ENCODE peak calls at places on chromosome 13, in six cellular contexts. D is PC-3, F is neural progenitor cell, J is psoas muscle, M is thoracic aorta, L is heart left ventricle. X is an unnamed sample.

GRCh38 chr13:109704771-109705628 is 81.4 kb downstream of the IRS2 start:
- DNase-seq in D (peak), F (no peak), J (peak), M (no peak), L (peak), X (no peak)

GRCh38 chr13:74280093-74280794 is 146.0 kb upstream of the KLF12 start:
- DNase-seq in D (no peak), F (no peak), J (no peak), M (no peak), L (no peak), X (no peak)

GRCh38 chr13:93951153-93951552 is 528.3 kb downstream of the DCT start:
- DNase-seq in D (peak), F (no peak), J (no peak), M (no peak), L (no peak), X (peak)

GRCh38 chr13:76868451-76868850 is 17.8 kb downstream of the KCTD12 start:
- DNase-seq in D (no peak), F (no peak), J (no peak), M (no peak), L (no peak), X (no peak)

GRCh38 chr13:43784491-43784890 is 2.3 kb downstream of the ENOX1 start:
- DNase-seq in D (no peak), F (no peak), J (no peak), M (no peak), L (no peak), X (no peak)

GRCh38 chr13:34591801-34592454 is 350.1 kb upstream of the NBEA start:
- DNase-seq in D (no peak), F (peak), J (peak), M (no peak), L (peak), X (peak)

GRCh38 chr13:105972811-105973590 is 562.5 kb downstream of the EFNB2 start:
- DNase-seq in D (peak), F (no peak), J (no peak), M (no peak), L (no peak), X (no peak)

GRCh38 chr13:107348931-107349330 is 781.0 kb upstream of the ARGLU1 start:
- DNase-seq in D (peak), F (no peak), J (no peak), M (no peak), L (no peak), X (no peak)

GRCh38 chr13:79775830-79776229 is 294.9 kb downstream of the NDFIP2 start:
- DNase-seq in D (peak), F (peak), J (no peak), M (no peak), L (no peak), X (peak)

GRCh38 chr13:67619987-67620386 is 389.9 kb upstream of the PCDH9 start:
- DNase-seq in D (peak), F (no peak), J (no peak), M (no peak), L (no peak), X (no peak)

GRCh38 chr13:19838726-19839342 is 24.6 kb downstream of the ZMYM5 start:
- DNase-seq in D (no peak), F (no peak), J (no peak), M (no peak), L (no peak), X (no peak)

GRCh38 chr13:78659450-78660110 is 625 bp upstream of the OBI1 start:
- DNase-seq in D (no peak), F (no peak), J (no peak), M (no peak), L (no peak), X (no peak)

GRCh38 chr13:78131811-78132210 is 213.2 kb upstream of the EDNRB start:
- DNase-seq in D (peak), F (no peak), J (no peak), M (no peak), L (no peak), X (no peak)

GRCh38 chr13:78193853-78194252 is 275.2 kb upstream of the EDNRB start:
- DNase-seq in D (no peak), F (no peak), J (no peak), M (no peak), L (no peak), X (no peak)

GRCh38 chr13:70249332-70250064 is 141.2 kb upstream of the KLHL1 start:
- DNase-seq in D (peak), F (peak), J (no peak), M (no peak), L (no peak), X (peak)

GRCh38 chr13:43180837-43181236 is 157.5 kb downstream of the DNAJC15 start:
- DNase-seq in D (no peak), F (no peak), J (no peak), M (no peak), L (no peak), X (no peak)

GRCh38 chr13:54433511-54434206 is 1405.0 kb downstream of the OLFM4 start:
- DNase-seq in D (no peak), F (no peak), J (no peak), M (no peak), L (no peak), X (no peak)

GRCh38 chr13:65985632-65986031 is 1244.5 kb downstream of the PCDH9 start:
- DNase-seq in D (peak), F (peak), J (no peak), M (no peak), L (no peak), X (peak)

GRCh38 chr13:52846567-52847321 is 1.7 kb downstream of the PCDH8 start:
- DNase-seq in D (no peak), F (peak), J (peak), M (no peak), L (peak), X (peak)

GRCh38 chr13:41931337-41931736 is 29.6 kb downstream of the VWA8 start:
- DNase-seq in D (peak), F (no peak), J (no peak), M (no peak), L (no peak), X (no peak)

GRCh38 chr13:83508905-83509304 is 373.4 kb downstream of the SLITRK1 start:
- DNase-seq in D (no peak), F (no peak), J (no peak), M (no peak), L (no peak), X (no peak)

GRCh38 chr13:103210348-103210747 is 144.1 kb upstream of the SLC10A2 start:
- DNase-seq in D (no peak), F (no peak), J (no peak), M (no peak), L (no peak), X (no peak)

GRCh38 chr13:20054586-20054985 is 96.1 kb downstream of the ZMYM2 start:
- DNase-seq in D (no peak), F (no peak), J (no peak), M (no peak), L (no peak), X (no peak)

GRCh38 chr13:44471686-44472085 is 98.1 kb downstream of the SERP2 start:
- DNase-seq in D (peak), F (no peak), J (no peak), M (no peak), L (no peak), X (no peak)

GRCh38 chr13:109668433-109669233 is 117.8 kb downstream of the IRS2 start:
- DNase-seq in D (no peak), F (no peak), J (no peak), M (no peak), L (no peak), X (peak)

GRCh38 chr13:31970237-31970930 is 61.2 kb upstream of the FRY start:
- DNase-seq in D (peak), F (no peak), J (no peak), M (no peak), L (no peak), X (no peak)

GRCh38 chr13:47661076-47661475 is 340.0 kb downstream of the SUCLA2 start:
- DNase-seq in D (peak), F (no peak), J (no peak), M (no peak), L (no peak), X (no peak)

GRCh38 chr13:102255409-102255808 is 146.4 kb downstream of the FGF14 start:
- DNase-seq in D (no peak), F (no peak), J (no peak), M (no peak), L (no peak), X (no peak)

GRCh38 chr13:27965740-27966640 is 3.1 kb downstream of the CDX2 start:
- DNase-seq in D (no peak), F (peak), J (no peak), M (no peak), L (no peak), X (peak)

GRCh38 chr13:95779522-95779921 is 102.6 kb downstream of the DNAJC3 start:
- DNase-seq in D (no peak), F (no peak), J (no peak), M (no peak), L (no peak), X (no peak)

GRCh38 chr13:70394149-70394548 is 285.9 kb upstream of the KLHL1 start:
- DNase-seq in D (no peak), F (peak), J (no peak), M (no peak), L (no peak), X (no peak)

GRCh38 chr13:98664047-98664446 is 87.1 kb upstream of the STK24 start:
- DNase-seq in D (peak), F (no peak), J (no peak), M (no peak), L (no peak), X (peak)

GRCh38 chr13:98664924-98665637 is 87.4 kb downstream of the SLC15A1 start:
- DNase-seq in D (peak), F (no peak), J (no peak), M (no peak), L (no peak), X (no peak)

GRCh38 chr13:98665638-98665995 is 86.9 kb downstream of the SLC15A1 start:
- DNase-seq in D (peak), F (peak), J (no peak), M (no peak), L (no peak), X (no peak)

GRCh38 chr13:98664510-98664909 is 87.6 kb upstream of the STK24 start:
- DNase-seq in D (no peak), F (no peak), J (no peak), M (no peak), L (no peak), X (no peak)
- H3K27ac ChIP-seq in D (peak), F (no peak), J (no peak), M (no peak), L (no peak), X (no peak)

GRCh38 chr13:46622013-46622917 is 69.3 kb downstream of the LRCH1 start:
- DNase-seq in D (no peak), F (no peak), J (no peak), M (no peak), L (no peak), X (no peak)
- H3K27ac ChIP-seq in D (no peak), F (no peak), J (no peak), M (no peak), L (no peak), X (no peak)

GRCh38 chr13:99050983-99051488 is 73.2 kb upstream of the DOCK9 start:
- DNase-seq in D (no peak), F (no peak), J (no peak), M (no peak), L (no peak), X (no peak)
- H3K27ac ChIP-seq in D (no peak), F (no peak), J (no peak), M (no peak), L (no peak), X (no peak)

GRCh38 chr13:112562786-112563383 is 25.1 kb downstream of the TUBGCP3 start:
- DNase-seq in D (no peak), F (no peak), J (no peak), M (no peak), L (no peak), X (no peak)

GRCh38 chr13:112572408-112572807 is 15.5 kb downstream of the TUBGCP3 start:
- DNase-seq in D (no peak), F (no peak), J (no peak), M (no peak), L (no peak), X (no peak)

GRCh38 chr13:112569771-112570288 is 18.1 kb downstream of the TUBGCP3 start:
- DNase-seq in D (no peak), F (no peak), J (no peak), M (no peak), L (no peak), X (no peak)

GRCh38 chr13:112562254-112562653 is 25.7 kb downstream of the TUBGCP3 start:
- DNase-seq in D (no peak), F (no peak), J (no peak), M (no peak), L (no peak), X (no peak)

GRCh38 chr13:112567161-112567862 is 20.6 kb downstream of the TUBGCP3 start:
- DNase-seq in D (no peak), F (no peak), J (no peak), M (no peak), L (no peak), X (no peak)
- H3K27ac ChIP-seq in D (no peak), F (no peak), J (no peak), M (no peak), L (no peak), X (no peak)

GRCh38 chr13:33262997-33263396 is 22.6 kb downstream of the STARD13 start:
- DNase-seq in D (no peak), F (no peak), J (no peak), M (no peak), L (no peak), X (no peak)
- H3K27ac ChIP-seq in D (peak), F (no peak), J (no peak), M (no peak), L (peak), X (no peak)

DNA sequence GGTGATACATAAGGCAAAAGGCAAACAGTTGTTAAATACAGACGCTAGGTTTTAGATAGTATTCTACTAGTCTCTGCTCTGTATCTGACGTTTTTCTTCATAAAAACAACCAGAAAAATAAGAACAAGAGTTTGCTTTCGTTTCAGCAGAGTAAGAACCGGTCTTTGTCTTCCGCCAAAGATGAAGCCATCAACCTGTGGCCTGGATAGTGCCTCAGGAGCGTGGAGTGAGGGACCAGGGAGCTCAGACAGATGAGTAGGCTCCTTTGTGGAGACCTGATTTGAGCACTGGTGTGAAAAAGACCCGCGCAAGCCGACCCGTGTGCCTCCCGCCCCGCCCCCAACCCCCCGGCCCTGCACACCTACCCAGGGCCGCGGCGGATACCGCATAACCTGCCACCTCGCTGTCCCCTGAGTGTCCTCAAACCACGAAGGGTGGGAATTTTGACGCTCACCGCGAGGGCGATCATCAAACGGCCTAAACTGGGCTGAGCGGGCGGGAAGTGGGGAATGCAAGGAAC is 969 bp upstream of the LMO7 start:
- DNase-seq in D (no peak), F (no peak), J (no peak), M (no peak), L (no peak), X (peak)
- H3K27ac ChIP-seq in D (no peak), F (no peak), J (no peak), M (peak), L (no peak), X (peak)

DNA sequence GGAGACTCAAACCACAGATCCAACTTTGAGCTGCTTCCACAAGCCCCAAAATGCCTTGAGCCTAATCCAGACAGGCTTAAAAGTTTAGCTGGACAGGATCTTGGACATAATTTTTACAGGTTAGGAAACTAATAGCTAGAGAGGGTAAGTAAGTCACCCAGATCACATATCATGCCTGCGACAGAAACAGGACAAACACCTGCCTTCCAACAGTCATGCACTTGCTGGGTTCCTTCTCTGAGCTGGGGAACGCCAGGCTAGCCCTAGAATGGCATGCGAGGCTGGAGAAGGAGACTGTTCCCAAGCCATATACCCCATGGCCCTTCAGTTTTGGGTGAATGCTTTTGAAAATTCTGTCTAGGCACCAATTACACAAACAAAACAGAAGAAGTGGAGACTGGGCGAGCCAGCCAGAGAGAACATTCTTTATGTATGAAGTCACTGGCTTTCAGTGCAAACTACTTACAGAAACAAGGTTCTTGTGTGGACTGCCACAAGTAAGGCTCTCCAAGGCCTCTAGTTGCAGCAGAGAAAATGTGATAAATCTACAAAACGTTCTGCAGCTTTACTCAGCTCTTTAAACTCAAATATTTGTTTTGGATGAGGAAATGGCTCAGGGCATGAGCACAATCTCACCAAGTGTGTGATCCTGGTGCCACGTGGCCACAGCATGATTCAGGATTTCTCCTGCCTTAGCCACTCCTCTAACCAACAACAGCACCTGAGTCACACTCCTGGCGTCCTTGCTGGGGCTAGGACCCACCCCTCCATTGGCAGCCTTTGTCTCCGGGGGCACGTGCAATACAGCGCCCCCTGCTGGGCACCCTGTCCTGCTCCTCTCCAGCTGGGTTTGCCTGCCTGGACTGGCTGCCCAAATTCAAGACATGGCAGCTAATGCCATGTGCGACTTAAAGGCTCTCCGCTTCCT is 73.4 kb upstream of the UBL3 start:
- DNase-seq in D (peak), F (peak), J (peak), M (peak), L (peak), X (peak)
- H3K27ac ChIP-seq in D (peak), F (no peak), J (peak), M (peak), L (peak), X (peak)

GRCh38 chr13:23881408-23881785 is 7.8 kb downstream of the MIPEP start:
- DNase-seq in D (no peak), F (no peak), J (no peak), M (no peak), L (no peak), X (peak)
- H3K27ac ChIP-seq in D (no peak), F (no peak), J (peak), M (no peak), L (no peak), X (no peak)

DNA sequence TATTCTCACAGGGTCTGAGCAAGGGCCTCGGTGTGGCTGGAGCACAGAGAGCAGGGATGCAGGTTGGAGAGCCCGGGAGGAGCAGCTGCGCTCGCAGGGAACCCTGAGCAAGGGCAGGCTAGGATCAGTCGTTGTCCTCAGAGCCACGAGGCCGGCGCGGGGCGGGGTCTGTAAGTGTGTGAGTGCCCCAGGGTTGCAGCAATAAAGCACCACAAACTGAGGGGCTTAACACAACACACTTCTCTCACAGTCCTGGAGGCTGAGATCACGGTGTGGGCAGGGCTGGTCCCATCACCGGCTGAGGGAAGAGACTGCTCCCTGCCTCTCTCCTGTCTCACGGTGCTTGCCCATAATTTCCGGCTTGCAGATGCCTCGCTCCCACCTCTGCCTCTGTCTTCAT is 38.6 kb upstream of the GGACT start:
- DNase-seq in D (no peak), F (no peak), J (no peak), M (no peak), L (no peak), X (no peak)
- H3K27ac ChIP-seq in D (no peak), F (no peak), J (no peak), M (no peak), L (no peak), X (no peak)

GRCh38 chr13:46295531-46296464 is 84.1 kb downstream of the LRRC63 start:
- DNase-seq in D (peak), F (no peak), J (no peak), M (no peak), L (peak), X (no peak)

GRCh38 chr13:46296920-46297319 is 85.2 kb downstream of the LRRC63 start:
- DNase-seq in D (peak), F (no peak), J (no peak), M (no peak), L (no peak), X (peak)

GRCh38 chr13:46296465-46296822 is 84.7 kb downstream of the LRRC63 start:
- DNase-seq in D (no peak), F (no peak), J (no peak), M (no peak), L (no peak), X (no peak)

DNA sequence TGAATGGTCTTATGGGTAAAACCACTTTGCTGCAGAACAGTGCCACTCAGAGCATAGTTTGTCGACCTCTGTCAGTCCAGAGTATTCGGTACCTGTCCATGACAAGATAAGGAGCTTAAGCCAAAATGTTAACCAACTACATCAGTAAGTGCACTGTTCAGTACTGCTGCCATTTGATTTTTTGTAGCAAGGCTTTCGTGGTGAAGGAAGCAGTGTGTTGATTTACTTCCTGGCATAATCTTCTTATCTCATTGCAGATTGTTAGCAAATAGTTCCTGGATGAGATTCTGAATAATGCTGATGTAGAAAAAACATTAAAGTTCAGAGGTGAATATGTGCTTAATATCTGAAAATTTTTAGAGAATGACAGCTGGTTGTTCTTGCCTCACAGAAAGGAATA is 85.6 kb downstream of the LRRC63 start:
- DNase-seq in D (no peak), F (no peak), J (no peak), M (no peak), L (no peak), X (no peak)
- H3K27ac ChIP-seq in D (no peak), F (no peak), J (no peak), M (no peak), L (no peak), X (no peak)

X was measured in mesendoderm.